ENCODE peak calls at places on chromosomes 12 and 14, in five cellular contexts. K is breast epithelium, L is fibroblast of lung, Y is mucosa of descending colon, X is GM20000. Q is an unnamed sample.

GRCh38 chr12:89239534-89239933 is 112.8 kb downstream of the DUSP6 start:
- DNase-seq in L (no peak), X (no peak), K (no peak), Y (no peak), Q (no peak)

GRCh38 chr14:102348376-102348775 is 14.3 kb downstream of the CINP start:
- DNase-seq in L (no peak), K (no peak), Y (no peak), X (no peak), Q (no peak)

GRCh38 chr12:3213171-3213570 is 136.0 kb downstream of the TSPAN9 start:
- DNase-seq in L (no peak), Y (no peak), K (no peak), X (no peak), Q (no peak)

GRCh38 chr14:74616996-74617700 is 5.1 kb upstream of the LTBP2 start:
- DNase-seq in L (peak; percentile 72), Y (no peak), K (no peak), X (no peak), Q (no peak)

GRCh38 chr12:76866726-76867125 is 12.1 kb downstream of the CSRP2 start:
- DNase-seq in Y (no peak), X (no peak), K (no peak), L (peak; percentile 84), Q (no peak)

GRCh38 chr14:80390911-80391310 is 179.6 kb upstream of the DIO2 start:
- DNase-seq in K (no peak), L (peak; percentile 90), X (no peak), Y (no peak), Q (no peak)

GRCh38 chr14:51929156-51929555 is 60.2 kb upstream of the RTRAF start:
- DNase-seq in X (no peak), Y (no peak), L (peak; percentile 70), K (no peak), Q (no peak)

GRCh38 chr12:10212623-10213131 is at the start of gene GABARAPL1:
- DNase-seq in L (peak; percentile 76), X (peak; percentile 82), Y (peak; percentile 88), K (peak; percentile 85), Q (peak; percentile 88)

GRCh38 chr12:50765325-50765911 is 1.5 kb downstream of the ATF1 start:
- DNase-seq in L (peak; percentile 36), X (peak; percentile 79), Y (peak; percentile 72), K (no peak), Q (peak; percentile 72)

GRCh38 chr12:13695781-13696180 is 285.6 kb downstream of the GRIN2B start:
- DNase-seq in Y (no peak), L (no peak), X (no peak), K (no peak), Q (no peak)

GRCh38 chr12:2083008-2083407 is 30.2 kb downstream of the CACNA1C start:
- DNase-seq in K (no peak), X (no peak), Y (no peak), L (peak; percentile 38), Q (no peak)

GRCh38 chr12:2082321-2082720 is 29.5 kb downstream of the CACNA1C start:
- DNase-seq in Y (no peak), X (no peak), K (no peak), L (no peak), Q (no peak)

GRCh38 chr12:2083561-2083960 is 30.8 kb downstream of the CACNA1C start:
- DNase-seq in L (peak; percentile 26), Y (no peak), K (no peak), X (no peak), Q (no peak)

GRCh38 chr12:2080604-2081003 is 27.8 kb downstream of the CACNA1C start:
- DNase-seq in L (no peak), K (no peak), Y (no peak), X (no peak), Q (no peak)

DNA sequence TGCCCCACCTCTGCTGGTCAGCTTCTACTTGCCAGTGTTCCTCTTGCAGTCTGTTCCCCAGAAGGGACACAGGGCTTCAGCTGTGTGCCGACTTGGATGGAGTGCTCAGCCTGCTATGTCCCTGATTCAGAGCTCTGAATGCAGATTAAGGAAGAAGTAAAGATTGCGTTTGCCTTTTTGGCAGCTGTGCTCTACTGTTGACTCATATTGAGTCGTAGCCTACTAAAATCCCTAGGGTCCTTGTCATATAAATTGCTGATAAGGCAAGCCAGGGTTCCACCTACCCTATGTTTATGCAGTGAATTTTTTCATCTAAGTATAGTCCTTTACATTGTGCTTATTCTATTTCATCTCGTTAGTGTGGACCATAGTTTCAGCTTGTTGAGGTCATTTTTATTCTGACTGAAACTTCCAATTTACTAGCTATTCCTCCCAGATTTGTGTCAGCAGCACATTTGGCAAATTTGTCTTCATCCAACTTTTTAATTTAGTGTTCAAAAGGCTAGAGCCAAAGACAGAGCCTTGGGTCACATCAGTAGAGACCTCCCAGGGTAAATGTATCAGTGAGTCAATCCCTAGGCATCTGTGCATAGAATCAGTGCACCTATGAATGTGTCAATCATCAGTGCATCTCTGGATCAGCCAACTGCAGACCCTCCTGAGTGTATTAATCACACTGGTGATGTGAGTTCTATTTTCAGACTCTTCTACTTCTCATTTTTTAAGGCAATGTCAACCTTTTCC is 31.9 kb downstream of the CACNA1C start:
- DNase-seq in X (no peak), K (no peak), L (peak; percentile 80), Y (no peak), Q (no peak)
- TF ChIP-seq CTCF in X (no peak), K (no peak), L (no peak), Y (no peak), Q (no peak)

GRCh38 chr14:20682435-20683124 is 1.8 kb upstream of the RNASE4 start:
- DNase-seq in K (peak; percentile 92), X (peak; percentile 80), Y (peak; percentile 89), L (peak; percentile 95), Q (peak; percentile 83)
- TF ChIP-seq CTCF in K (peak; percentile 9), X (no peak), Y (no peak), L (no peak), Q (no peak)

GRCh38 chr12:84124211-84124610 is 788.4 kb downstream of the SLC6A15 start:
- DNase-seq in K (no peak), L (no peak), Y (no peak), X (no peak), Q (no peak)

GRCh38 chr12:84131076-84131475 is 781.5 kb downstream of the SLC6A15 start:
- DNase-seq in Y (no peak), X (no peak), L (peak; percentile 36), K (no peak), Q (no peak)

DNA sequence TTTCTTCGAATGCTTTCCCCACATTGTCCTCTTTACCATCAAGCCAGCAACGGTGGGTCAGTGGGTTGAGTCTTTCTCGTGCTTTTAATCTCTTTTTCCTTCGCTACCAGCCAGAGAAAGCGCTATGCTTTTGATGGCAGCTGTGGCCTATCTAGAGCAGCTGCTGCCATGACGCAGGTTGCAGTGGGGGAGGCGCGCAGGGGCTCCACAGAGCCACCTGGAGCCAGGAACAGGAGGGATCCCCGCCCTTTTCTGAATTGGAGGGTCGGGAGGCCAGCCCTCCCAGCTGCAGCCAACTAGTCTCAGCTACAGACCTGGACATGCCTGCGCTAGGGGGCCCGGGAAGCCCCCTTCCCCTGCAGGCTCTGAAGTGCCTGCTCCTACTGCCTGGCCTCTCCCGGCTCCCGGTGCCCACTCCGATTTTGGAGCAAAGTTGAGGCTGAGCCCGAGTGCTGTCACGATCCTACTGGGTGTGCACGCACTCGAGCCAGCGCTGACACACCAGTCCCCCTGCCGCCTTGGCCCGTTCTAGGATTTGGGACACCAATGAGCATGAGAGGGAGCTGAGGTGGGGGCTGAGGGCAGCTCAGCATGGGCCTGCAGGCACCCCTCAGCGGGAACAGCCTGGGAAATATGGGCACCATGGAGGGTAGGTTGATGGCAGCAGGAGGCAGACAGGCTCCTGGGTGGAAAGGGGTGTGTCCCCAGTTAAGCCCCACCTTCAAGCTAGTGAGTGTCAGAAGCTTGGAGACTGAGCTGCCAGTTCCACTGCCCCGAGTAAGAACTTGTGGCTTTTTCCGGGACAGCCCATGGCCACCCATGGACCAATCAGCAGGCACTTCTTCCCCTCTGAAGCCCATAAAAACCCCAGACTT is 784.2 kb downstream of the SLC6A15 start:
- DNase-seq in Y (no peak), X (no peak), L (no peak), K (no peak), Q (no peak)
- TF ChIP-seq CTCF in Y (no peak), X (no peak), L (no peak), K (no peak), Q (no peak)

GRCh38 chr12:11513288-11513687 is 117.9 kb upstream of the PRB2 start:
- DNase-seq in Y (no peak), X (no peak), K (no peak), L (peak; percentile 21), Q (no peak)
- TF ChIP-seq CTCF in Y (no peak), X (no peak), K (no peak), L (no peak), Q (no peak)

GRCh38 chr14:22861651-22862050 is 9.9 kb upstream of the LRP10 start:
- DNase-seq in X (no peak), Y (no peak), L (no peak), K (no peak), Q (no peak)

GRCh38 chr14:22864979-22865378 is 6.6 kb upstream of the LRP10 start:
- DNase-seq in L (no peak), X (no peak), Y (no peak), K (no peak), Q (no peak)

GRCh38 chr14:22866874-22867273 is 4.7 kb upstream of the LRP10 start:
- DNase-seq in X (no peak), L (no peak), Y (no peak), K (no peak), Q (no peak)

GRCh38 chr14:22870811-22871199 is 735 bp upstream of the LRP10 start:
- DNase-seq in Y (no peak), K (no peak), L (no peak), X (no peak), Q (no peak)

DNA sequence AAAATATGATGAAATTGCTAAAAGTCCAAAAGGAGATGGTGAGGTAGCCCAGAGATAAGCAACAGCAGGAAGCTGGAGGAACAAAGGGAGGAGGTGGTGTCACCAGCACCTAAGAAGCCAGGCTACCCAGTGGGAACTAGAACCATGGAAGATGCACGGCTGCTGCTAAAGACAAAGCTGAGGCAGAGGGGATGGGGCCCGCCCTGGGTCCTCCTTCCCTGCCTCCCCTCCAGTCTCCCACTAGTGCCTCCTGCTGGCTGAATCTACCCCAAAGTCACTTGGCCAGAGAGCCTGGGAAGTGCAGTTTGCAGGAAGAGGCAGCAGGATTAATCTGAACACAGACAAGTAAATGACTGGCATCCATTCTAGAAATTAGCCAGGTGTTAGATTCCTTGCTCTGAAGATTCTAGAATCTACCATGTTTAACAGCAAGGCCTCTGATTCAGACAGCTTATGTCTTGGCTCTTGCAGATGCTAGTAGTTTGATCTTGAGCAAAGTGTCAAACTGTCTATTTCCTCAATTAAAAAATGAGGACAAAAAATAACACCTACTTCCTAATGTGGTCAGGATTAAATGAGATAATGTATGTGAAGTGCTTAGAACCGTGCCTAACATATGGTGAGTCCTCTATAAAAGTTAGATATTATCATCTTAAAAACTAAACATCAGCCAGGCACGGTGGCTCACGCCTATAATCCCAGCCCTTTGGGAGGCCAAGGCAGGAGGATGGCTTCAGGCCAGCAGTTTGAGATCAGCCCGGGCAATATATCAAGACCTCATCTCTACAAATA is 5.9 kb upstream of the LRP10 start:
- DNase-seq in K (no peak), Y (no peak), L (no peak), X (no peak), Q (no peak)
- TF ChIP-seq CTCF in K (no peak), Y (no peak), L (peak; percentile 36), X (no peak), Q (no peak)

GRCh38 chr12:101876861-101877815 is at the start of gene DRAM1:
- DNase-seq in X (peak; percentile 93), K (peak; percentile 85), Y (peak; percentile 90), L (peak; percentile 88), Q (peak; percentile 92)
- TF ChIP-seq CTCF in X (peak; percentile 22), K (no peak), Y (no peak), L (no peak), Q (peak; percentile 29)

GRCh38 chr12:46517579-46517962 is 145.0 kb upstream of the SLC38A2 start:
- DNase-seq in Y (no peak), K (no peak), L (no peak), X (no peak), Q (no peak)
- TF ChIP-seq CTCF in Y (no peak), K (no peak), L (no peak), X (no peak), Q (peak; percentile 6)

Q was measured in GM13976.